ENCODE peak calls at places on chromosome 16, in ten cellular contexts. I, Z, D, W, V, B, X, R, S and P are unnamed samples.

GRCh38 chr16:16028311-16028999 is 79.0 kb downstream of the ABCC1 start:
- DNase-seq in I (no peak), Z (no peak), D (peak; percentile 46), W (no peak), V (no peak), B (no peak), X (no peak), R (no peak), S (no peak), P (no peak)

GRCh38 chr16:3654249-3654991 is at the start of gene DNASE1:
- DNase-seq in I (peak; percentile 79), Z (no peak), D (peak; percentile 61), W (peak; percentile 74), V (peak; percentile 40), B (peak; percentile 93), X (peak; percentile 77), R (peak; percentile 74), S (peak; percentile 36), P (peak; percentile 42)

GRCh38 chr16:23131841-23132576 is 17.2 kb downstream of the USP31 start:
- DNase-seq in I (no peak), Z (no peak), D (no peak), W (no peak), V (no peak), B (no peak), X (no peak), R (no peak), S (peak; percentile 55), P (no peak)

GRCh38 chr16:4409081-4409932 is 7.1 kb downstream of the CORO7 start:
- DNase-seq in I (no peak), Z (no peak), D (peak; percentile 34), W (peak; percentile 23), V (peak; percentile 44), B (no peak), X (no peak), R (no peak), S (no peak), P (no peak)

GRCh38 chr16:66776457-66776856 is 24.9 kb downstream of the TERB1 start:
- DNase-seq in I (no peak), Z (no peak), D (no peak), W (no peak), V (no peak), B (no peak), X (no peak), R (no peak), S (no peak), P (no peak)

GRCh38 chr16:87780385-87780989 is 14.7 kb upstream of the KLHDC4 start:
- DNase-seq in I (peak; percentile 47), Z (no peak), D (no peak), W (no peak), V (peak; percentile 68), B (no peak), X (peak; percentile 83), R (peak; percentile 70), S (no peak), P (peak; percentile 38)

GRCh38 chr16:66621973-66622372 is 17.5 kb downstream of the CMTM3 start:
- DNase-seq in I (no peak), Z (no peak), D (no peak), W (no peak), V (peak; percentile 23), B (no peak), X (no peak), R (no peak), S (no peak), P (no peak)

GRCh38 chr16:48432136-48432535 is 46.9 kb upstream of the SIAH1 start:
- DNase-seq in I (no peak), Z (no peak), D (no peak), W (no peak), V (no peak), B (no peak), X (no peak), R (no peak), S (no peak), P (no peak)

GRCh38 chr16:89615596-89616090 is 2.2 kb downstream of the DPEP1 start:
- DNase-seq in I (no peak), Z (no peak), D (no peak), W (peak; percentile 60), V (no peak), B (no peak), X (no peak), R (peak; percentile 47), S (no peak), P (no peak)

GRCh38 chr16:8632675-8633182 is 11.2 kb downstream of the METTL22 start:
- DNase-seq in I (no peak), Z (no peak), D (no peak), W (no peak), V (no peak), B (no peak), X (peak; percentile 76), R (no peak), S (no peak), P (no peak)

GRCh38 chr16:2500634-2500936 is 13.2 kb upstream of the ATP6V0C start:
- DNase-seq in I (no peak), Z (no peak), D (no peak), W (no peak), V (no peak), B (no peak), X (no peak), R (no peak), S (no peak), P (no peak)

GRCh38 chr16:84190731-84191388 is at the start of gene ADAD2:
- DNase-seq in I (no peak), Z (no peak), D (no peak), W (peak; percentile 59), V (no peak), B (peak; percentile 2), X (no peak), R (peak; percentile 28), S (no peak), P (no peak)

GRCh38 chr16:77898671-77899211 is 110.4 kb downstream of the VAT1L start:
- DNase-seq in I (peak; percentile 33), Z (no peak), D (no peak), W (peak; percentile 40), V (no peak), B (peak; percentile 14), X (no peak), R (no peak), S (no peak), P (no peak)

GRCh38 chr16:69839798-69840409 is 77.8 kb downstream of the WWP2 start:
- DNase-seq in I (no peak), Z (no peak), D (no peak), W (no peak), V (no peak), B (no peak), X (no peak), R (no peak), S (peak; percentile 85), P (no peak)

GRCh38 chr16:84091460-84091859 is 25.3 kb downstream of the MBTPS1 start:
- DNase-seq in I (no peak), Z (no peak), D (no peak), W (no peak), V (no peak), B (no peak), X (no peak), R (no peak), S (no peak), P (no peak)

GRCh38 chr16:84647830-84648594 is at the start of gene KLHL36:
- DNase-seq in I (peak; percentile 59), Z (no peak), D (peak; percentile 19), W (peak; percentile 94), V (no peak), B (peak; percentile 79), X (peak; percentile 77), R (peak; percentile 58), S (no peak), P (peak; percentile 57)

GRCh38 chr16:24701521-24701951 is 27.9 kb upstream of the TNRC6A start:
- DNase-seq in I (peak; percentile 54), Z (no peak), D (peak; percentile 49), W (no peak), V (no peak), B (no peak), X (no peak), R (peak; percentile 52), S (no peak), P (no peak)

GRCh38 chr16:87790278-87791023 is 24.7 kb upstream of the KLHDC4 start:
- DNase-seq in I (peak; percentile 37), Z (no peak), D (peak; percentile 44), W (peak; percentile 62), V (peak; percentile 89), B (no peak), X (no peak), R (peak; percentile 30), S (no peak), P (no peak)

GRCh38 chr16:88936008-88936912 is 40.7 kb downstream of the CBFA2T3 start:
- DNase-seq in I (peak; percentile 20), Z (no peak), D (peak; percentile 18), W (no peak), V (no peak), B (no peak), X (peak; percentile 82), R (no peak), S (no peak), P (no peak)

GRCh38 chr16:68356249-68356918 is 45.6 kb downstream of the PRMT7 start:
- DNase-seq in I (no peak), Z (no peak), D (no peak), W (no peak), V (no peak), B (no peak), X (peak; percentile 56), R (no peak), S (no peak), P (peak; percentile 57)

GRCh38 chr16:57039148-57039812 is 49.9 kb downstream of the NLRC5 start:
- DNase-seq in I (no peak), Z (no peak), D (no peak), W (peak; percentile 51), V (no peak), B (no peak), X (no peak), R (peak; percentile 81), S (no peak), P (no peak)

GRCh38 chr16:49851468-49851787 is 4.5 kb downstream of the ZNF423 start:
- DNase-seq in I (no peak), Z (no peak), D (no peak), W (no peak), V (no peak), B (no peak), X (no peak), R (no peak), S (no peak), P (no peak)

GRCh38 chr16:78213751-78214150 is 114.3 kb downstream of the WWOX start:
- DNase-seq in I (no peak), Z (no peak), D (no peak), W (no peak), V (no peak), B (no peak), X (no peak), R (no peak), S (no peak), P (no peak)

GRCh38 chr16:86576591-86577313 is 1.6 kb upstream of the FOXL1 start:
- DNase-seq in I (peak; percentile 43), Z (no peak), D (peak; percentile 57), W (peak; percentile 33), V (peak; percentile 38), B (no peak), X (no peak), R (peak; percentile 59), S (no peak), P (no peak)

GRCh38 chr16:66489818-66490217 is 60.1 kb downstream of the TK2 start:
- DNase-seq in I (no peak), Z (no peak), D (no peak), W (no peak), V (no peak), B (no peak), X (peak; percentile 24), R (no peak), S (no peak), P (no peak)

GRCh38 chr16:86112178-86112577 is 213.2 kb downstream of the IRF8 start:
- DNase-seq in I (no peak), Z (no peak), D (no peak), W (no peak), V (no peak), B (no peak), X (no peak), R (no peak), S (no peak), P (no peak)